ENCODE peak calls at places on chromosomes 4 and X, in four cellular contexts. T is stimulated activated CD8-positive, alpha-beta memory T cell treated with anti-CD3 and anti-CD28 coated beads, Interleukin-4, amount 100 ng/mL, for 1 hour; Y is GM23248; C is ACHN. I is an unnamed sample.
A peak's percentile ranks its signal among the peaks of the same experiment; 100 is the strongest.

GRCh38 chr4:88033309-88033708 is 25.9 kb downstream of the PKD2 start:
- DNase-seq in C (peak; percentile 71), T (no peak), Y (peak; percentile 72), I (peak; percentile 59)

GRCh38 chr4:142743071-142743825 is 102.9 kb downstream of the INPP4B start:
- DNase-seq in C (no peak), Y (peak; percentile 56), T (no peak), I (no peak)

GRCh38 chrX:38558681-38559080 is 2.7 kb upstream of the TSPAN7 start:
- DNase-seq in C (no peak), Y (peak; percentile 12), T (no peak), I (no peak)

GRCh38 chr4:17447675-17448298 is 64.1 kb downstream of the QDPR start:
- DNase-seq in Y (peak; percentile 86), T (peak; percentile 13), C (peak; percentile 68), I (peak; percentile 42)

GRCh38 chr4:185721190-185721948 is 90.6 kb downstream of the SORBS2 start:
- DNase-seq in C (no peak), Y (no peak), T (no peak), I (peak; percentile 38)

GRCh38 chrX:53188763-53189162 is 36.2 kb downstream of the KDM5C start:
- DNase-seq in T (no peak), Y (peak; percentile 27), C (no peak), I (no peak)

GRCh38 chr4:8607603-8608481 is 15.3 kb downstream of the CPZ start:
- DNase-seq in C (peak; percentile 17), Y (peak; percentile 38), T (no peak), I (no peak)

GRCh38 chrX:18288716-18289115 is 65.8 kb downstream of the SCML2 start:
- DNase-seq in Y (no peak), C (no peak), T (no peak), I (no peak)

GRCh38 chrX:107736781-107737531 is 38.6 kb downstream of the TSC22D3 start:
- DNase-seq in C (no peak), T (no peak), Y (no peak), I (no peak)

GRCh38 chrX:9341305-9342201 is 123.3 kb upstream of the TBL1X start:
- DNase-seq in T (no peak), Y (peak; percentile 62), C (peak; percentile 44), I (no peak)

GRCh38 chrX:13048265-13048664 is 3.8 kb upstream of the FAM9C start:
- DNase-seq in Y (peak; percentile 48), T (no peak), C (no peak), I (no peak)

GRCh38 chr4:7392438-7393374 is 42.0 kb downstream of the PSAPL1 start:
- DNase-seq in Y (peak; percentile 26), T (no peak), C (no peak), I (no peak)

GRCh38 chrX:45715787-45716186 is 515.1 kb upstream of the DIPK2B start:
- DNase-seq in Y (peak; percentile 51), T (no peak), C (peak; percentile 12), I (no peak)

GRCh38 chrX:46686003-46686645 is 72.8 kb downstream of the SLC9A7 start:
- DNase-seq in T (no peak), Y (peak; percentile 56), C (peak; percentile 28), I (no peak)

GRCh38 chrX:68992998-68993397 is 164.2 kb downstream of the EFNB1 start:
- DNase-seq in Y (no peak), C (no peak), T (no peak), I (no peak)

GRCh38 chr4:3684546-3684945 is 81.6 kb upstream of the ADRA2C start:
- DNase-seq in C (no peak), T (no peak), Y (no peak), I (no peak)

GRCh38 chr4:110484029-110484428 is 8.1 kb downstream of the ENPEP start:
- DNase-seq in C (no peak), Y (no peak), T (no peak), I (no peak)